ENCODE peak calls at places on chromosomes 7 and 10, in eight cellular contexts. One of them, this sample, is unnamed. For H3K36me3, the result is how much of the 10 kb centered on the place peaks cover.

GRCh38 chr7:156109076-156109475 is 296.8 kb upstream of the SHH start:
- DNase-seq in mammary epithelial cell: no peak
- DNase-seq in fibroblast of lung: no peak
- DNase-seq in neural progenitor cell: no peak
- DNase-seq in astrocyte: no peak
- DNase-seq in endodermal cell: no peak
- DNase-seq in PC-3: no peak
- DNase-seq in IMR-90: no peak
- DNase-seq in this sample: no peak

GRCh38 chr7:29385214-29385613 is 178.4 kb upstream of the PRR15 start:
- DNase-seq in mammary epithelial cell: no peak
- DNase-seq in fibroblast of lung: no peak
- DNase-seq in neural progenitor cell: no peak
- DNase-seq in astrocyte: no peak
- DNase-seq in endodermal cell: no peak
- DNase-seq in PC-3: no peak
- DNase-seq in IMR-90: no peak
- DNase-seq in this sample: no peak

GRCh38 chr10:131532291-131532690 is 220.8 kb upstream of the TCERG1L start:
- DNase-seq in mammary epithelial cell: no peak
- DNase-seq in fibroblast of lung: no peak
- DNase-seq in neural progenitor cell: no peak
- DNase-seq in astrocyte: no peak
- DNase-seq in endodermal cell: no peak
- DNase-seq in PC-3: no peak
- DNase-seq in IMR-90: no peak
- DNase-seq in this sample: no peak

GRCh38 chr7:128358233-128358632 is 3.3 kb downstream of the PRRT4 start:
- DNase-seq in mammary epithelial cell: no peak
- DNase-seq in fibroblast of lung: no peak
- DNase-seq in neural progenitor cell: no peak
- DNase-seq in astrocyte: no peak
- DNase-seq in endodermal cell: no peak
- DNase-seq in PC-3: no peak
- DNase-seq in IMR-90: no peak
- DNase-seq in this sample: no peak

GRCh38 chr10:79038841-79039201 is 29.9 kb upstream of the ZMIZ1 start:
- DNase-seq in mammary epithelial cell: no peak
- DNase-seq in fibroblast of lung: peak
- DNase-seq in neural progenitor cell: peak
- DNase-seq in astrocyte: peak
- DNase-seq in endodermal cell: peak
- DNase-seq in PC-3: no peak
- DNase-seq in IMR-90: peak
- DNase-seq in this sample: peak

GRCh38 chr10:11435621-11436020 is 175.8 kb downstream of the USP6NL start:
- DNase-seq in mammary epithelial cell: no peak
- DNase-seq in fibroblast of lung: no peak
- DNase-seq in neural progenitor cell: peak
- DNase-seq in astrocyte: no peak
- DNase-seq in endodermal cell: peak
- DNase-seq in PC-3: no peak
- DNase-seq in IMR-90: no peak
- DNase-seq in this sample: no peak

GRCh38 chr7:107167483-107168232 is 1.1 kb upstream of the HBP1 start:
- DNase-seq in mammary epithelial cell: peak
- DNase-seq in fibroblast of lung: peak
- DNase-seq in neural progenitor cell: peak
- DNase-seq in astrocyte: peak
- DNase-seq in endodermal cell: no peak
- DNase-seq in PC-3: peak
- DNase-seq in IMR-90: peak
- DNase-seq in this sample: no peak

GRCh38 chr10:4333474-4333894 is 492.5 kb upstream of the AKR1E2 start:
- DNase-seq in mammary epithelial cell: no peak
- DNase-seq in fibroblast of lung: no peak
- DNase-seq in neural progenitor cell: no peak
- DNase-seq in astrocyte: no peak
- DNase-seq in endodermal cell: no peak
- DNase-seq in PC-3: no peak
- DNase-seq in IMR-90: no peak
- DNase-seq in this sample: no peak

GRCh38 chr10:96418582-96418981 is 59.8 kb upstream of the OPALIN start:
- DNase-seq in mammary epithelial cell: no peak
- DNase-seq in fibroblast of lung: no peak
- DNase-seq in neural progenitor cell: no peak
- DNase-seq in astrocyte: no peak
- DNase-seq in endodermal cell: no peak
- DNase-seq in PC-3: no peak
- DNase-seq in IMR-90: no peak
- DNase-seq in this sample: no peak

GRCh38 chr10:125222515-125222914 is 62.2 kb upstream of the CTBP2 start:
- DNase-seq in mammary epithelial cell: no peak
- DNase-seq in fibroblast of lung: no peak
- DNase-seq in neural progenitor cell: no peak
- DNase-seq in astrocyte: no peak
- DNase-seq in endodermal cell: peak
- DNase-seq in PC-3: no peak
- DNase-seq in IMR-90: no peak
- DNase-seq in this sample: no peak

GRCh38 chr10:72126184-72126871 is 38.0 kb upstream of the SPOCK2 start:
- DNase-seq in mammary epithelial cell: peak
- DNase-seq in fibroblast of lung: peak
- DNase-seq in neural progenitor cell: peak
- DNase-seq in astrocyte: peak
- DNase-seq in endodermal cell: no peak
- DNase-seq in PC-3: peak
- DNase-seq in IMR-90: peak
- DNase-seq in this sample: no peak

GRCh38 chr7:129513546-129513945 is 11.2 kb downstream of the SMKR1 start:
- DNase-seq in mammary epithelial cell: no peak
- DNase-seq in fibroblast of lung: no peak
- DNase-seq in neural progenitor cell: no peak
- DNase-seq in astrocyte: no peak
- DNase-seq in endodermal cell: no peak
- DNase-seq in PC-3: no peak
- DNase-seq in IMR-90: no peak
- DNase-seq in this sample: no peak

GRCh38 chr10:10460452-10460851 is 557.2 kb upstream of the CELF2 start:
- DNase-seq in mammary epithelial cell: no peak
- DNase-seq in fibroblast of lung: peak
- DNase-seq in neural progenitor cell: no peak
- DNase-seq in astrocyte: no peak
- DNase-seq in endodermal cell: no peak
- DNase-seq in PC-3: no peak
- DNase-seq in IMR-90: no peak
- DNase-seq in this sample: no peak

GRCh38 chr7:113366122-113366521 is 247.8 kb upstream of the SMIM30 start:
- DNase-seq in mammary epithelial cell: no peak
- DNase-seq in fibroblast of lung: no peak
- DNase-seq in neural progenitor cell: no peak
- DNase-seq in astrocyte: no peak
- DNase-seq in endodermal cell: no peak
- DNase-seq in PC-3: no peak
- DNase-seq in IMR-90: no peak
- DNase-seq in this sample: no peak

GRCh38 chr10:43202657-43203490 is 64.0 kb downstream of the RASGEF1A start:
- DNase-seq in mammary epithelial cell: no peak
- DNase-seq in fibroblast of lung: no peak
- DNase-seq in neural progenitor cell: peak
- DNase-seq in astrocyte: no peak
- DNase-seq in endodermal cell: peak
- DNase-seq in PC-3: no peak
- DNase-seq in IMR-90: no peak
- DNase-seq in this sample: peak

GRCh38 chr10:76242956-76243355 is 811.5 kb downstream of the LRMDA start:
- DNase-seq in mammary epithelial cell: no peak
- DNase-seq in fibroblast of lung: no peak
- DNase-seq in neural progenitor cell: no peak
- DNase-seq in astrocyte: no peak
- DNase-seq in endodermal cell: no peak
- DNase-seq in PC-3: peak
- DNase-seq in IMR-90: no peak
- DNase-seq in this sample: no peak

GRCh38 chr7:110522061-110522750 is 568.7 kb upstream of the LRRN3 start:
- DNase-seq in mammary epithelial cell: no peak
- DNase-seq in fibroblast of lung: no peak
- DNase-seq in neural progenitor cell: no peak
- DNase-seq in astrocyte: peak
- DNase-seq in endodermal cell: no peak
- DNase-seq in PC-3: no peak
- DNase-seq in IMR-90: peak
- DNase-seq in this sample: no peak

GRCh38 chr7:112495156-112495788 is 14.5 kb downstream of the LSMEM1 start:
- DNase-seq in mammary epithelial cell: peak
- DNase-seq in fibroblast of lung: no peak
- DNase-seq in neural progenitor cell: no peak
- DNase-seq in astrocyte: no peak
- DNase-seq in endodermal cell: no peak
- DNase-seq in PC-3: no peak
- DNase-seq in IMR-90: no peak
- DNase-seq in this sample: no peak

GRCh38 chr10:111034598-111035310 is 42.1 kb upstream of the ADRA2A start:
- DNase-seq in mammary epithelial cell: no peak
- DNase-seq in fibroblast of lung: peak
- DNase-seq in neural progenitor cell: no peak
- DNase-seq in astrocyte: peak
- DNase-seq in endodermal cell: no peak
- DNase-seq in PC-3: no peak
- DNase-seq in IMR-90: peak
- DNase-seq in this sample: no peak

GRCh38 chr10:27072436-27073114 is 27.7 kb downstream of the ANKRD26 start:
- DNase-seq in mammary epithelial cell: no peak
- DNase-seq in fibroblast of lung: no peak
- DNase-seq in neural progenitor cell: peak
- DNase-seq in astrocyte: no peak
- DNase-seq in endodermal cell: peak
- DNase-seq in PC-3: no peak
- DNase-seq in IMR-90: no peak
- DNase-seq in this sample: no peak

GRCh38 chr7:379456-380225 is 89.7 kb downstream of the FOXL3 start:
- DNase-seq in mammary epithelial cell: no peak
- DNase-seq in fibroblast of lung: no peak
- DNase-seq in neural progenitor cell: peak
- DNase-seq in astrocyte: no peak
- DNase-seq in endodermal cell: peak
- DNase-seq in PC-3: no peak
- DNase-seq in IMR-90: no peak
- DNase-seq in this sample: peak

GRCh38 chr7:104956753-104957450 is 57.1 kb upstream of the KMT2E start:
- DNase-seq in mammary epithelial cell: peak
- DNase-seq in fibroblast of lung: peak
- DNase-seq in neural progenitor cell: no peak
- DNase-seq in astrocyte: peak
- DNase-seq in endodermal cell: no peak
- DNase-seq in PC-3: peak
- DNase-seq in IMR-90: peak
- DNase-seq in this sample: no peak

GRCh38 chr10:21090609-21091082 is 193.5 kb upstream of the NEBL start:
- DNase-seq in mammary epithelial cell: no peak
- DNase-seq in fibroblast of lung: no peak
- DNase-seq in neural progenitor cell: no peak
- DNase-seq in astrocyte: no peak
- DNase-seq in endodermal cell: no peak
- DNase-seq in PC-3: no peak
- DNase-seq in IMR-90: no peak
- DNase-seq in this sample: no peak

GRCh38 chr7:27095050-27095896 is 527 bp downstream of the HOXA1 start:
- DNase-seq in mammary epithelial cell: peak
- DNase-seq in fibroblast of lung: no peak
- DNase-seq in neural progenitor cell: peak
- DNase-seq in astrocyte: peak
- DNase-seq in endodermal cell: peak
- DNase-seq in PC-3: no peak
- DNase-seq in IMR-90: peak
- DNase-seq in this sample: no peak

DNA sequence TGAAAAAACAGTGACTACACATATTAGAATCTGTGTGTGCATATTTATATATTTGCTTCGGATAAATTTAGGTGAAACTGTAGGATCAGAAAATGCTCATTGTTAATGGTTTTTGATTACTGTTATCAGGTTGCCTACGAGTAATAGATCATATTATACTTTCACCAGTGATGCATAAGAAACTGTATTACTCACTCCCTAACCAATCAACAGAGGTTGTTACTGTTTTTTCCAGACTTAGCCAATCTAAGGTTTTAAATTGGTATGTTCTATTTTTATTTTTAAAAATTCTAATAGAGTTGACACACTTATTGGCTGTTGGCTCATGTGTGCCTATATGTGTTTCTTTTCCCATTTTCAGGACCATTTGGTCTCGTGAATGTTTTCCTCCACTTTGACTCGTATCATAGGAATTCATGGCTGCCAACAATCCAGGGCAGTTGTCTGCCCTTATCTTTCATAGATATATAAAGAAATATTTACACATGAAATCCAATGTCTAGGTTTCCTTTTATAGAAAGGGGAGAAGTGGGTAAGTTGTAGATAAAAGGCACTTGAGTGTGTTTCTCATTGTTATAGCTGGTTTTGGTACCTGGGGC is 59.2 kb downstream of the ANLN start:
- DNase-seq in mammary epithelial cell: peak
- DNase-seq in fibroblast of lung: peak
- DNase-seq in neural progenitor cell: no peak
- DNase-seq in astrocyte: peak
- DNase-seq in endodermal cell: no peak
- DNase-seq in PC-3: peak
- DNase-seq in IMR-90: peak
- DNase-seq in this sample: no peak
- H3K36me3 ChIP-seq in mammary epithelial cell: half or more
- H3K36me3 ChIP-seq in fibroblast of lung: under half
- H3K36me3 ChIP-seq in neural progenitor cell: under half
- H3K36me3 ChIP-seq in astrocyte: under half
- H3K36me3 ChIP-seq in endodermal cell: half or more
- H3K36me3 ChIP-seq in PC-3: half or more
- H3K36me3 ChIP-seq in IMR-90: under half
- H3K36me3 ChIP-seq in this sample: under half

GRCh38 chr10:100970914-100971811 is 1.9 kb downstream of the SEMA4G start:
- DNase-seq in mammary epithelial cell: no peak
- DNase-seq in fibroblast of lung: no peak
- DNase-seq in neural progenitor cell: no peak
- DNase-seq in astrocyte: no peak
- DNase-seq in endodermal cell: peak
- DNase-seq in PC-3: no peak
- DNase-seq in IMR-90: no peak
- DNase-seq in this sample: peak
- H3K9ac ChIP-seq in mammary epithelial cell: no peak
- H3K9ac ChIP-seq in fibroblast of lung: no peak
- H3K9ac ChIP-seq in neural progenitor cell: no peak
- H3K9ac ChIP-seq in astrocyte: no peak
- H3K9ac ChIP-seq in endodermal cell: no peak
- H3K9ac ChIP-seq in PC-3: no peak
- H3K9ac ChIP-seq in IMR-90: no peak
- H3K9ac ChIP-seq in this sample: no peak

GRCh38 chr7:88111136-88111748 is 108.6 kb downstream of the SRI start:
- DNase-seq in mammary epithelial cell: peak
- DNase-seq in fibroblast of lung: peak
- DNase-seq in neural progenitor cell: peak
- DNase-seq in astrocyte: peak
- DNase-seq in endodermal cell: no peak
- DNase-seq in PC-3: peak
- DNase-seq in IMR-90: peak
- DNase-seq in this sample: no peak
- TF ChIP-seq CTCF in mammary epithelial cell: peak
- TF ChIP-seq CTCF in fibroblast of lung: peak
- TF ChIP-seq CTCF in neural progenitor cell: peak
- TF ChIP-seq CTCF in astrocyte: peak
- TF ChIP-seq CTCF in endodermal cell: peak
- TF ChIP-seq CTCF in PC-3: peak
- TF ChIP-seq CTCF in IMR-90: peak
- TF ChIP-seq CTCF in this sample: peak

GRCh38 chr7:2639151-2639993 is 7.6 kb downstream of the TTYH3 start:
- DNase-seq in mammary epithelial cell: no peak
- DNase-seq in fibroblast of lung: no peak
- DNase-seq in neural progenitor cell: no peak
- DNase-seq in astrocyte: no peak
- DNase-seq in endodermal cell: no peak
- DNase-seq in PC-3: no peak
- DNase-seq in IMR-90: no peak
- DNase-seq in this sample: peak
- H3K36me3 ChIP-seq in mammary epithelial cell: under half
- H3K36me3 ChIP-seq in fibroblast of lung: under half
- H3K36me3 ChIP-seq in neural progenitor cell: under half
- H3K36me3 ChIP-seq in astrocyte: under half
- H3K36me3 ChIP-seq in endodermal cell: under half
- H3K36me3 ChIP-seq in PC-3: under half
- H3K36me3 ChIP-seq in IMR-90: under half
- H3K36me3 ChIP-seq in this sample: under half